ENCODE peak calls at places on chromosome 5, in nine cellular contexts. One of them, this sample, is unnamed.
A peak's percentile ranks its signal among the peaks of the same experiment; 100 is the strongest.

GRCh38 chr5:127001621-127002296 is 28.6 kb downstream of the MARCHF3 start:
- DNase-seq in pancreas: no peak
- DNase-seq in effector memory CD4-positive, alpha-beta T cell: no peak
- DNase-seq in adrenal gland: peak; percentile 30
- DNase-seq in Panc1: no peak
- DNase-seq in stomach: no peak
- DNase-seq in PC-9: no peak
- DNase-seq in heart right ventricle: no peak
- DNase-seq in transverse colon: no peak
- DNase-seq in this sample: peak; percentile 93

GRCh38 chr5:95647331-95647659 is 718 bp downstream of the RFESD start:
- DNase-seq in pancreas: no peak
- DNase-seq in Panc1: no peak
- DNase-seq in heart right ventricle: no peak
- DNase-seq in PC-9: no peak
- DNase-seq in stomach: no peak
- DNase-seq in effector memory CD4-positive, alpha-beta T cell: no peak
- DNase-seq in transverse colon: no peak
- DNase-seq in adrenal gland: no peak
- DNase-seq in this sample: no peak

GRCh38 chr5:136202800-136203199 is 9.8 kb upstream of the SMIM32 start:
- DNase-seq in Panc1: no peak
- DNase-seq in heart right ventricle: no peak
- DNase-seq in stomach: no peak
- DNase-seq in transverse colon: no peak
- DNase-seq in effector memory CD4-positive, alpha-beta T cell: no peak
- DNase-seq in adrenal gland: no peak
- DNase-seq in PC-9: no peak
- DNase-seq in pancreas: no peak
- DNase-seq in this sample: no peak

GRCh38 chr5:151107738-151108520 is 27.1 kb upstream of the TNIP1 start:
- DNase-seq in PC-9: no peak
- DNase-seq in transverse colon: peak; percentile 67
- DNase-seq in effector memory CD4-positive, alpha-beta T cell: no peak
- DNase-seq in heart right ventricle: no peak
- DNase-seq in pancreas: peak; percentile 85
- DNase-seq in stomach: peak; percentile 83
- DNase-seq in adrenal gland: no peak
- DNase-seq in Panc1: no peak
- DNase-seq in this sample: peak; percentile 41

GRCh38 chr5:81187885-81188284 is 45.2 kb upstream of the CKMT2 start:
- DNase-seq in heart right ventricle: peak; percentile 75
- DNase-seq in effector memory CD4-positive, alpha-beta T cell: no peak
- DNase-seq in pancreas: no peak
- DNase-seq in stomach: no peak
- DNase-seq in PC-9: no peak
- DNase-seq in adrenal gland: peak; percentile 14
- DNase-seq in transverse colon: peak; percentile 16
- DNase-seq in Panc1: no peak
- DNase-seq in this sample: no peak

GRCh38 chr5:19179561-19179960 is 808.4 kb downstream of the CDH18 start:
- DNase-seq in heart right ventricle: no peak
- DNase-seq in effector memory CD4-positive, alpha-beta T cell: no peak
- DNase-seq in adrenal gland: no peak
- DNase-seq in PC-9: no peak
- DNase-seq in stomach: no peak
- DNase-seq in Panc1: no peak
- DNase-seq in transverse colon: no peak
- DNase-seq in pancreas: no peak
- DNase-seq in this sample: no peak

GRCh38 chr5:62578540-62578939 is at the start of gene LRRC70:
- DNase-seq in Panc1: no peak
- DNase-seq in transverse colon: no peak
- DNase-seq in stomach: no peak
- DNase-seq in PC-9: no peak
- DNase-seq in effector memory CD4-positive, alpha-beta T cell: no peak
- DNase-seq in pancreas: no peak
- DNase-seq in adrenal gland: no peak
- DNase-seq in heart right ventricle: no peak
- DNase-seq in this sample: peak; percentile 58

GRCh38 chr5:168317096-168317520 is 25.7 kb downstream of the WWC1 start:
- DNase-seq in transverse colon: no peak
- DNase-seq in adrenal gland: no peak
- DNase-seq in heart right ventricle: no peak
- DNase-seq in Panc1: no peak
- DNase-seq in PC-9: peak; percentile 41
- DNase-seq in stomach: no peak
- DNase-seq in effector memory CD4-positive, alpha-beta T cell: no peak
- DNase-seq in pancreas: no peak
- DNase-seq in this sample: peak; percentile 9

GRCh38 chr5:115815693-115816225 is 700 bp downstream of the CDO1 start:
- DNase-seq in stomach: no peak
- DNase-seq in heart right ventricle: peak; percentile 17
- DNase-seq in adrenal gland: peak; percentile 16
- DNase-seq in effector memory CD4-positive, alpha-beta T cell: no peak
- DNase-seq in PC-9: no peak
- DNase-seq in transverse colon: no peak
- DNase-seq in Panc1: no peak
- DNase-seq in pancreas: no peak
- DNase-seq in this sample: no peak
- H3K4me3 ChIP-seq in stomach: peak overlapping the region; percentile 53
- H3K4me3 ChIP-seq in heart right ventricle: peak overlapping the region; percentile 60
- H3K4me3 ChIP-seq in adrenal gland: no peak overlapping the region
- H3K4me3 ChIP-seq in effector memory CD4-positive, alpha-beta T cell: peak overlapping the region; percentile 39
- H3K4me3 ChIP-seq in PC-9: no peak overlapping the region
- H3K4me3 ChIP-seq in transverse colon: peak overlapping the region; percentile 41
- H3K4me3 ChIP-seq in Panc1: no peak overlapping the region
- H3K4me3 ChIP-seq in pancreas: peak overlapping the region; percentile 33
- H3K4me3 ChIP-seq in this sample: peak overlapping the region; percentile 73

DNA sequence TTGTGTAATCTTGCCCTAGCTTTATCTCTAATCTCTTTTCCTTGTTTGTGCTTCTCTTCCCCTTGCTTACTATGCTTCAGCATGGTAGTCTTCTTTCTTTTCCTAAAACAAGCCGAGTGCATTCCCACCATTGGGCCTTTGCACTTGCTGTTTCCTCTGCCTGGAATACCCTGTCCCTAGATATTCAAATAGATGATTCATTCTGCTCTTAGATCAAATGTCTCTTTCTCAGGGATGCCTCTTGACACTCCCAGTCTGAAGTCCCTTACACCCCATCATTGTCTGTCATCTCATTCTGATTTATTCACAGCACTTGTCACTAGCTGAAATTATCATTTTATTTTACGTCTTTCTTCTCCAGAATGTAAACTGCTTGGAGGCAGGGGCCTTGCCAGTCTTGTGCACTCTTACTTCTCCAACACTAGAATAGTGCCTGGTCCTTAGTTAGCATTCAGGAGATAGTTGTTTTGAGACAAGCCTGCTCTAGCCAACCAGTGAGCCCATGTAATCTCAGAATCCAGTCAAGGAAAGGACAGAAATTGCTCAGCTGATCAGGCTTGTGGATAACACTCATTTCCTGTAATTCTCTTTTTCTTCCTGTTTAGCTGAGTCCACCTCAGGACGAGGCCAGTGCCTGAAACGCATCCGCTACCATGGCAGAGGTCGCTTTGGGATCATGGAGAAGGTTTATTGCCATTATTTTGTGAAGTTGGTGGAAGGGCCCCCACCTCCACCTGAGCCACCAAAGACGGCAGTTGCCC is 25.4 kb downstream of the MRPL22 start:
- DNase-seq in adrenal gland: no peak
- DNase-seq in transverse colon: no peak
- DNase-seq in stomach: no peak
- DNase-seq in effector memory CD4-positive, alpha-beta T cell: no peak
- DNase-seq in pancreas: no peak
- DNase-seq in heart right ventricle: no peak
- DNase-seq in Panc1: no peak
- DNase-seq in PC-9: no peak
- DNase-seq in this sample: no peak
- H3K27ac ChIP-seq in adrenal gland: peak overlapping the region; percentile 4
- H3K27ac ChIP-seq in transverse colon: no peak overlapping the region
- H3K27ac ChIP-seq in stomach: no peak overlapping the region
- H3K27ac ChIP-seq in effector memory CD4-positive, alpha-beta T cell: no peak overlapping the region
- H3K27ac ChIP-seq in pancreas: no peak overlapping the region
- H3K27ac ChIP-seq in heart right ventricle: peak overlapping the region; percentile 59
- H3K27ac ChIP-seq in Panc1: no peak overlapping the region
- H3K27ac ChIP-seq in PC-9: no peak overlapping the region
- H3K27ac ChIP-seq in this sample: no peak overlapping the region

GRCh38 chr5:180071418-180072255 is at the start of gene RNF130:
- DNase-seq in PC-9: peak; percentile 97
- DNase-seq in pancreas: peak; percentile 96
- DNase-seq in effector memory CD4-positive, alpha-beta T cell: peak; percentile 67
- DNase-seq in Panc1: no peak
- DNase-seq in heart right ventricle: peak; percentile 96
- DNase-seq in adrenal gland: peak; percentile 94
- DNase-seq in stomach: peak; percentile 95
- DNase-seq in transverse colon: peak; percentile 95
- DNase-seq in this sample: peak; percentile 81
- H3K4me3 ChIP-seq in PC-9: peak within 1 kb of the TSS; percentile 78
- H3K4me3 ChIP-seq in pancreas: peak within 1 kb of the TSS; percentile 83
- H3K4me3 ChIP-seq in effector memory CD4-positive, alpha-beta T cell: peak within 1 kb of the TSS; percentile 81
- H3K4me3 ChIP-seq in Panc1: peak within 1 kb of the TSS; percentile 80
- H3K4me3 ChIP-seq in heart right ventricle: peak within 1 kb of the TSS; percentile 95
- H3K4me3 ChIP-seq in adrenal gland: peak within 1 kb of the TSS; percentile 66
- H3K4me3 ChIP-seq in stomach: peak within 1 kb of the TSS; percentile 96
- H3K4me3 ChIP-seq in transverse colon: peak within 1 kb of the TSS; percentile 79
- H3K4me3 ChIP-seq in this sample: peak within 1 kb of the TSS; percentile 71

GRCh38 chr5:175684931-175685330 is 27.1 kb downstream of the HRH2 start:
- DNase-seq in PC-9: no peak
- DNase-seq in stomach: no peak
- DNase-seq in pancreas: no peak
- DNase-seq in heart right ventricle: no peak
- DNase-seq in transverse colon: no peak
- DNase-seq in adrenal gland: no peak
- DNase-seq in Panc1: no peak
- DNase-seq in effector memory CD4-positive, alpha-beta T cell: no peak
- DNase-seq in this sample: no peak

GRCh38 chr5:175682664-175683063 is 24.8 kb downstream of the HRH2 start:
- DNase-seq in effector memory CD4-positive, alpha-beta T cell: no peak
- DNase-seq in PC-9: no peak
- DNase-seq in pancreas: no peak
- DNase-seq in transverse colon: no peak
- DNase-seq in Panc1: no peak
- DNase-seq in heart right ventricle: no peak
- DNase-seq in adrenal gland: no peak
- DNase-seq in stomach: no peak
- DNase-seq in this sample: no peak

GRCh38 chr5:175685701-175686350 is 28.0 kb downstream of the HRH2 start:
- DNase-seq in PC-9: no peak
- DNase-seq in heart right ventricle: no peak
- DNase-seq in pancreas: no peak
- DNase-seq in effector memory CD4-positive, alpha-beta T cell: no peak
- DNase-seq in adrenal gland: no peak
- DNase-seq in stomach: no peak
- DNase-seq in Panc1: no peak
- DNase-seq in transverse colon: no peak
- DNase-seq in this sample: no peak

GRCh38 chr5:175683231-175683630 is 25.4 kb downstream of the HRH2 start:
- DNase-seq in stomach: no peak
- DNase-seq in adrenal gland: no peak
- DNase-seq in transverse colon: no peak
- DNase-seq in Panc1: no peak
- DNase-seq in PC-9: no peak
- DNase-seq in heart right ventricle: no peak
- DNase-seq in pancreas: no peak
- DNase-seq in effector memory CD4-positive, alpha-beta T cell: no peak
- DNase-seq in this sample: no peak

DNA sequence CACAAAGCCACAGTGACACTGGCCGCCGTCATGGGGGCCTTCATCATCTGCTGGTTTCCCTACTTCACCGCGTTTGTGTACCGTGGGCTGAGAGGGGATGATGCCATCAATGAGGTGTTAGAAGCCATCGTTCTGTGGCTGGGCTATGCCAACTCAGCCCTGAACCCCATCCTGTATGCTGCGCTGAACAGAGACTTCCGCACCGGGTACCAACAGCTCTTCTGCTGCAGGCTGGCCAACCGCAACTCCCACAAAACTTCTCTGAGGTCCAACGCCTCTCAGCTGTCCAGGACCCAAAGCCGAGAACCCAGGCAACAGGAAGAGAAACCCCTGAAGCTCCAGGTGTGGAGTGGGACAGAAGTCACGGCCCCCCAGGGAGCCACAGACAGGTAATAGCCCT is 26.1 kb downstream of the HRH2 start:
- DNase-seq in Panc1: no peak
- DNase-seq in stomach: no peak
- DNase-seq in effector memory CD4-positive, alpha-beta T cell: no peak
- DNase-seq in heart right ventricle: no peak
- DNase-seq in pancreas: no peak
- DNase-seq in PC-9: no peak
- DNase-seq in adrenal gland: no peak
- DNase-seq in transverse colon: no peak
- DNase-seq in this sample: no peak
- H3K27ac ChIP-seq in Panc1: no peak overlapping the region
- H3K27ac ChIP-seq in stomach: no peak overlapping the region
- H3K27ac ChIP-seq in effector memory CD4-positive, alpha-beta T cell: no peak overlapping the region
- H3K27ac ChIP-seq in heart right ventricle: peak overlapping the region; percentile 44
- H3K27ac ChIP-seq in pancreas: no peak overlapping the region
- H3K27ac ChIP-seq in PC-9: no peak overlapping the region
- H3K27ac ChIP-seq in adrenal gland: no peak overlapping the region
- H3K27ac ChIP-seq in transverse colon: no peak overlapping the region
- H3K27ac ChIP-seq in this sample: no peak overlapping the region

GRCh38 chr5:137800700-137801411 is 46.7 kb upstream of the HNRNPA0 start:
- DNase-seq in pancreas: no peak
- DNase-seq in heart right ventricle: no peak
- DNase-seq in stomach: no peak
- DNase-seq in PC-9: no peak
- DNase-seq in Panc1: no peak
- DNase-seq in adrenal gland: peak; percentile 47
- DNase-seq in transverse colon: peak; percentile 40
- DNase-seq in effector memory CD4-positive, alpha-beta T cell: no peak
- DNase-seq in this sample: no peak
- H3K4me3 ChIP-seq in pancreas: no peak overlapping the region
- H3K4me3 ChIP-seq in heart right ventricle: peak overlapping the region; percentile 54
- H3K4me3 ChIP-seq in stomach: no peak overlapping the region
- H3K4me3 ChIP-seq in PC-9: no peak overlapping the region
- H3K4me3 ChIP-seq in Panc1: no peak overlapping the region
- H3K4me3 ChIP-seq in adrenal gland: no peak overlapping the region
- H3K4me3 ChIP-seq in transverse colon: peak overlapping the region; percentile 25
- H3K4me3 ChIP-seq in effector memory CD4-positive, alpha-beta T cell: no peak overlapping the region
- H3K4me3 ChIP-seq in this sample: no peak overlapping the region

GRCh38 chr5:96720408-96720807 is 58.2 kb downstream of the CAST start:
- DNase-seq in transverse colon: no peak
- DNase-seq in PC-9: no peak
- DNase-seq in adrenal gland: no peak
- DNase-seq in Panc1: no peak
- DNase-seq in pancreas: no peak
- DNase-seq in heart right ventricle: no peak
- DNase-seq in effector memory CD4-positive, alpha-beta T cell: no peak
- DNase-seq in stomach: no peak
- DNase-seq in this sample: no peak
- H3K27ac ChIP-seq in transverse colon: no peak overlapping the region
- H3K27ac ChIP-seq in PC-9: no peak overlapping the region
- H3K27ac ChIP-seq in adrenal gland: no peak overlapping the region
- H3K27ac ChIP-seq in Panc1: no peak overlapping the region
- H3K27ac ChIP-seq in pancreas: no peak overlapping the region
- H3K27ac ChIP-seq in heart right ventricle: peak overlapping the region; percentile 56
- H3K27ac ChIP-seq in effector memory CD4-positive, alpha-beta T cell: no peak overlapping the region
- H3K27ac ChIP-seq in stomach: no peak overlapping the region
- H3K27ac ChIP-seq in this sample: no peak overlapping the region